ENCODE peak calls at places on chromosomes 11 and 22, in seven cellular contexts. I, U, G, O, J, X and R are unnamed samples.

GRCh38 chr22:43849731-43850130 is 12.6 kb downstream of the SULT4A1 start:
- DNase-seq in I (no peak), U (no peak), G (no peak), O (no peak), J (no peak), X (peak; percentile 24), R (no peak)

GRCh38 chr11:76524919-76525318 is 80.1 kb downstream of the EMSY start:
- DNase-seq in I (peak; percentile 89), U (peak; percentile 58), G (no peak), O (no peak), J (no peak), X (no peak), R (peak; percentile 56)

GRCh38 chr11:21205205-21205604 is 535.8 kb downstream of the NELL1 start:
- DNase-seq in I (no peak), U (no peak), G (no peak), O (no peak), J (no peak), X (no peak), R (no peak)

GRCh38 chr22:50169774-50170341 is 673 bp upstream of the PANX2 start:
- DNase-seq in I (peak; percentile 52), U (peak; percentile 23), G (no peak), O (no peak), J (no peak), X (no peak), R (no peak)

GRCh38 chr22:42964994-42965699 is 49.8 kb downstream of the PACSIN2 start:
- DNase-seq in I (no peak), U (no peak), G (no peak), O (no peak), J (no peak), X (no peak), R (no peak)

GRCh38 chr11:19429108-19429760 is 188.5 kb upstream of the E2F8 start:
- DNase-seq in I (no peak), U (no peak), G (peak; percentile 64), O (no peak), J (no peak), X (no peak), R (no peak)

GRCh38 chr11:120883404-120884135 is 140.3 kb upstream of the TBCEL start:
- DNase-seq in I (peak; percentile 94), U (no peak), G (no peak), O (peak; percentile 27), J (no peak), X (no peak), R (no peak)

GRCh38 chr11:79809487-79809886 is 368.7 kb upstream of the TENM4 start:
- DNase-seq in I (no peak), U (no peak), G (no peak), O (no peak), J (no peak), X (no peak), R (no peak)

GRCh38 chr11:116427337-116427902 is 345.4 kb downstream of the BUD13 start:
- DNase-seq in I (no peak), U (no peak), G (no peak), O (no peak), J (no peak), X (no peak), R (peak; percentile 23)

GRCh38 chr11:43197357-43197756 is 114.4 kb upstream of the API5 start:
- DNase-seq in I (no peak), U (no peak), G (no peak), O (no peak), J (no peak), X (no peak), R (no peak)
- H3K4me1 ChIP-seq in I (no peaks in the 10 kb centered on the region), U (no peaks in the 10 kb centered on the region), G (no peaks in the 10 kb centered on the region), O (no peaks in the 10 kb centered on the region), J (no peaks in the 10 kb centered on the region), X (no peaks in the 10 kb centered on the region), R (no peaks in the 10 kb centered on the region)

DNA sequence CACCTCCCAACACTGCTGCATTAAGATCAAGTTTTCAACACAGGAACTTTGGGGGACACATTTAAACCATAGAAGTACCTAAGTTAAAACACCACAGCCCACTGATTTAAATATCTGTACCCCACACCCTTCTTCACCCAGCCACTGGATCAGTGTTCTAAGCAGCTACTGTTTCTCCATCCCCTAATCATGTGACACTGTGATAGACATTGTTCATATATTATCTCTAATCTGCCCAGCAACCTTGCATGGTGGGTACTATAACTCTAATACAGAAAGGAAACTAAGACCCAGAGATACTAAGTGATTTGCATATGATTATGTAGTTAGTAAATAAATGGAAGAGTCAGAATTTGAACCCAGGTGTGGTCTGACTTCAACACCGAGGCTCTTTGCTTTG is 70.5 kb upstream of the NNMT start:
- DNase-seq in I (no peak), U (no peak), G (no peak), O (no peak), J (no peak), X (no peak), R (no peak)
- H3K4me1 ChIP-seq in I (no peaks in the 10 kb centered on the region), U (no peaks in the 10 kb centered on the region), G (peaks cover 54% of the 10 kb centered on the region), O (peaks cover 12% of the 10 kb centered on the region), J (peaks cover 4% of the 10 kb centered on the region), X (peaks cover 29% of the 10 kb centered on the region), R (no peaks in the 10 kb centered on the region)

DNA sequence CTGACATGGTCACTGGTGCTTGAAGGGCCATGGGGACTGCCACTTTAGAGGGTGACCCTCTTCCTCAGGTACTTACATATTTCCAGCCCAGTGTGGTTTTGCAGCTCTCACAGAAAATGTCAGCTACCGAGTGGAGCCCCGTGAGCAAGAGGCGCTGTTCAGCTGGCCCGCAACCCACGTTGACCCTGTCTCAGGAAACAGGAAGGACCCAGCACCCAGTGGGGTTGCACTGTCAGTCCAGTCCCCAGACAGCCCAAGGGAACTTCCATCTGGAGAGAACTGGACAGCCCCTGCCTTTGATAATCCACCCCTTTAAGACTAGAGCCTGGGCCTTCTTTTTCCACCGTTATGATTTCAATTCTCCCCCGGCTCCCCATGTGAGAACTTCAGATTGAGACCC is 3.5 kb downstream of the YPEL4 start:
- DNase-seq in I (no peak), U (no peak), G (no peak), O (no peak), J (no peak), X (no peak), R (no peak)
- H3K4me1 ChIP-seq in I (peaks cover 27% of the 10 kb centered on the region), U (peaks cover 4% of the 10 kb centered on the region), G (peaks cover 66% of the 10 kb centered on the region), O (peaks cover 26% of the 10 kb centered on the region), J (no peaks in the 10 kb centered on the region), X (peaks cover 37% of the 10 kb centered on the region), R (no peaks in the 10 kb centered on the region)

DNA sequence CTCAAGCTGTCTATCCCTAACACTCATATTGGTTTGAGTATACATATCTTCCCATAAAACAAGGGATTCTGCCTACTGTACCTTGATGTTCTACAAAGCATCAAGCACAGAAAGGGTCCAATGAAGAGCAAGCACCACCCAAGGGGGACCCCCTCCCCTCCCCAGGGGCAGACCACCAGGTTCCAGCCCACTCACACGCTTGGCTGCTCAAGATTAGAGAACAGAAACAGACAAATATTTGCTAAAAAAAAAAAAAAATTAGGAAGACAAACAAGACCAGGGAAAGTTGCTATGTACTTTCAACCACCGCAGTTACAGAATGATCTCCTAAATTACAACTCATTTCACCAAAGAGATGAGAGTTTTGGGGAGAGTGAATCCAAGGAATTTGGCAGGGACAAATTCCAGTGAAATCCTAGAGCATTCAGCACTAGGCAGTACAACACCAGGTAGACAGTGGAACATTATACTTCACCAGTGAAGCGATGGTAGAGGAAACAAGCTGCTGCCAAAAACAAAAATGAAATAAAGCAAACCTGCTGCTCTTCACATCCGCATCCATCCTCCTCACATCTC is 17.0 kb downstream of the SMCO4 start:
- DNase-seq in I (no peak), U (no peak), G (no peak), O (no peak), J (no peak), X (no peak), R (no peak)
- H3K4me1 ChIP-seq in I (peaks cover 30% of the 10 kb centered on the region), U (peaks cover 5% of the 10 kb centered on the region), G (peaks cover 37% of the 10 kb centered on the region), O (peaks cover 12% of the 10 kb centered on the region), J (peaks cover 42% of the 10 kb centered on the region), X (peaks cover 21% of the 10 kb centered on the region), R (peaks cover 18% of the 10 kb centered on the region)

DNA sequence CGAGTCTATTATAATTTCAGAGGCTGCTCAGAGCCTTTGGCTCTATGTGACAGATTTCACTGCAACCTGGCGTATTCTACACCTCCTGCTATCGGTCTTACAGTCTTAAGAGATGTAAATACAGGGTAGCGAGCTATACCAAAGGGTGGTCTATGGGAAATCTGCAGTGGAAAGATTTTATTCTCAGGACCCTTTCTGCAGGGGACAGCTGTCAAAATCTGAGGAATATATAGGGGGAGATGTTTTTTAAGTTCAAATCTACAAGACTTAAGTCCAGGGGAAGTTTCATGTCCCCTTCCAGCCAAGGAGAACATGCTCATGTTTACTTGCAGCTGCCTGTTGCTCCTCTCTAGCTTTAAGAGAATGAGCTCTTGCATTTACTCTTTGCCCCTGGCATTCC is 62.7 kb downstream of the MICAL2 start:
- DNase-seq in I (no peak), U (no peak), G (no peak), O (no peak), J (no peak), X (no peak), R (no peak)
- H3K4me1 ChIP-seq in I (peaks cover 60% of the 10 kb centered on the region), U (no peaks in the 10 kb centered on the region), G (peaks cover 58% of the 10 kb centered on the region), O (no peaks in the 10 kb centered on the region), J (no peaks in the 10 kb centered on the region), X (peaks cover 41% of the 10 kb centered on the region), R (peaks cover 7% of the 10 kb centered on the region)

GRCh38 chr11:130581631-130582030 is 133.2 kb downstream of the ADAMTS15 start:
- DNase-seq in I (peak; percentile 52), U (no peak), G (no peak), O (no peak), J (no peak), X (no peak), R (no peak)

GRCh38 chr11:130583866-130584265 is 135.4 kb downstream of the ADAMTS15 start:
- DNase-seq in I (no peak), U (no peak), G (no peak), O (no peak), J (no peak), X (no peak), R (no peak)

GRCh38 chr11:130580372-130580771 is 131.9 kb downstream of the ADAMTS15 start:
- DNase-seq in I (peak; percentile 89), U (no peak), G (peak; percentile 94), O (peak; percentile 69), J (no peak), X (no peak), R (no peak)

GRCh38 chr11:130582994-130583393 is 134.5 kb downstream of the ADAMTS15 start:
- DNase-seq in I (no peak), U (no peak), G (no peak), O (no peak), J (no peak), X (no peak), R (no peak)

GRCh38 chr11:130582176-130582575 is 133.7 kb downstream of the ADAMTS15 start:
- DNase-seq in I (no peak), U (no peak), G (no peak), O (no peak), J (no peak), X (no peak), R (no peak)
- H3K4me1 ChIP-seq in I (peaks cover 43% of the 10 kb centered on the region), U (no peaks in the 10 kb centered on the region), G (peaks cover 30% of the 10 kb centered on the region), O (peaks cover 9% of the 10 kb centered on the region), J (no peaks in the 10 kb centered on the region), X (peaks cover 23% of the 10 kb centered on the region), R (no peaks in the 10 kb centered on the region)

GRCh38 chr22:36764641-36765040 is 11.3 kb downstream of the IFT27 start:
- DNase-seq in I (no peak), U (no peak), G (no peak), O (no peak), J (no peak), X (peak; percentile 43), R (no peak)
- H3K4me1 ChIP-seq in I (peaks cover 8% of the 10 kb centered on the region), U (no peaks in the 10 kb centered on the region), G (peaks cover 33% of the 10 kb centered on the region), O (peaks cover 4% of the 10 kb centered on the region), J (no peaks in the 10 kb centered on the region), X (no peaks in the 10 kb centered on the region), R (no peaks in the 10 kb centered on the region)